ENCODE peak calls at places on chromosome 13, in ten cellular contexts. One of them, this sample, is unnamed.
A peak's percentile ranks its signal among the peaks of the same experiment; 100 is the strongest.

GRCh38 chr13:113231306-113232207 is 22.1 kb downstream of the CUL4A start:
- DNase-seq in NCI-H1436: no peak
- DNase-seq in H7: no peak
- DNase-seq in CD8-positive, alpha-beta T cell: no peak
- DNase-seq in activated CD4-positive, alpha-beta T cell treated with anti-CD3 and anti-CD28 coated beads, Interleukin-2, amount 10 ng/mL, durations not matched to agents 7 days and 5 days: no peak
- DNase-seq in T-cell: no peak
- DNase-seq in nucleus accumbens: no peak
- DNase-seq in fibroblast of mammary gland: no peak
- DNase-seq in nephron progenitor cell: no peak
- DNase-seq in AG09319: no peak
- DNase-seq in this sample: no peak

GRCh38 chr13:98523455-98524102 is 53.3 kb downstream of the STK24 start:
- DNase-seq in NCI-H1436: no peak
- DNase-seq in H7: no peak
- DNase-seq in CD8-positive, alpha-beta T cell: no peak
- DNase-seq in activated CD4-positive, alpha-beta T cell treated with anti-CD3 and anti-CD28 coated beads, Interleukin-2, amount 10 ng/mL, durations not matched to agents 7 days and 5 days: no peak
- DNase-seq in T-cell: no peak
- DNase-seq in nucleus accumbens: no peak
- DNase-seq in fibroblast of mammary gland: no peak
- DNase-seq in nephron progenitor cell: no peak
- DNase-seq in AG09319: no peak
- DNase-seq in this sample: no peak

GRCh38 chr13:89925107-89925506 is 1422.4 kb upstream of the MIR17HG start:
- DNase-seq in NCI-H1436: peak; percentile 2
- DNase-seq in H7: peak; percentile 18
- DNase-seq in CD8-positive, alpha-beta T cell: no peak
- DNase-seq in activated CD4-positive, alpha-beta T cell treated with anti-CD3 and anti-CD28 coated beads, Interleukin-2, amount 10 ng/mL, durations not matched to agents 7 days and 5 days: no peak
- DNase-seq in T-cell: no peak
- DNase-seq in nucleus accumbens: no peak
- DNase-seq in fibroblast of mammary gland: peak; percentile 37
- DNase-seq in nephron progenitor cell: peak; percentile 16
- DNase-seq in AG09319: no peak
- DNase-seq in this sample: no peak

GRCh38 chr13:25973576-25973975 is 78.2 kb downstream of the SHISA2 start:
- DNase-seq in NCI-H1436: no peak
- DNase-seq in H7: no peak
- DNase-seq in CD8-positive, alpha-beta T cell: no peak
- DNase-seq in activated CD4-positive, alpha-beta T cell treated with anti-CD3 and anti-CD28 coated beads, Interleukin-2, amount 10 ng/mL, durations not matched to agents 7 days and 5 days: no peak
- DNase-seq in T-cell: peak; percentile 24
- DNase-seq in nucleus accumbens: no peak
- DNase-seq in fibroblast of mammary gland: no peak
- DNase-seq in nephron progenitor cell: no peak
- DNase-seq in AG09319: no peak
- DNase-seq in this sample: no peak

GRCh38 chr13:75639426-75639825 is 3.3 kb downstream of the LMO7 start:
- DNase-seq in NCI-H1436: no peak
- DNase-seq in H7: no peak
- DNase-seq in CD8-positive, alpha-beta T cell: no peak
- DNase-seq in activated CD4-positive, alpha-beta T cell treated with anti-CD3 and anti-CD28 coated beads, Interleukin-2, amount 10 ng/mL, durations not matched to agents 7 days and 5 days: no peak
- DNase-seq in T-cell: no peak
- DNase-seq in nucleus accumbens: no peak
- DNase-seq in fibroblast of mammary gland: no peak
- DNase-seq in nephron progenitor cell: no peak
- DNase-seq in AG09319: no peak
- DNase-seq in this sample: no peak

GRCh38 chr13:34675626-34676025 is 266.4 kb upstream of the NBEA start:
- DNase-seq in NCI-H1436: no peak
- DNase-seq in H7: no peak
- DNase-seq in CD8-positive, alpha-beta T cell: no peak
- DNase-seq in activated CD4-positive, alpha-beta T cell treated with anti-CD3 and anti-CD28 coated beads, Interleukin-2, amount 10 ng/mL, durations not matched to agents 7 days and 5 days: no peak
- DNase-seq in T-cell: no peak
- DNase-seq in nucleus accumbens: no peak
- DNase-seq in fibroblast of mammary gland: no peak
- DNase-seq in nephron progenitor cell: no peak
- DNase-seq in AG09319: no peak
- DNase-seq in this sample: no peak

GRCh38 chr13:90872491-90873025 is 474.9 kb upstream of the MIR17HG start:
- DNase-seq in NCI-H1436: no peak
- DNase-seq in H7: no peak
- DNase-seq in CD8-positive, alpha-beta T cell: no peak
- DNase-seq in activated CD4-positive, alpha-beta T cell treated with anti-CD3 and anti-CD28 coated beads, Interleukin-2, amount 10 ng/mL, durations not matched to agents 7 days and 5 days: no peak
- DNase-seq in T-cell: no peak
- DNase-seq in nucleus accumbens: no peak
- DNase-seq in fibroblast of mammary gland: no peak
- DNase-seq in nephron progenitor cell: no peak
- DNase-seq in AG09319: no peak
- DNase-seq in this sample: no peak

GRCh38 chr13:23867027-23867491 is 22.1 kb downstream of the MIPEP start:
- DNase-seq in NCI-H1436: no peak
- DNase-seq in H7: no peak
- DNase-seq in CD8-positive, alpha-beta T cell: no peak
- DNase-seq in activated CD4-positive, alpha-beta T cell treated with anti-CD3 and anti-CD28 coated beads, Interleukin-2, amount 10 ng/mL, durations not matched to agents 7 days and 5 days: no peak
- DNase-seq in T-cell: no peak
- DNase-seq in nucleus accumbens: no peak
- DNase-seq in fibroblast of mammary gland: peak; percentile 69
- DNase-seq in nephron progenitor cell: no peak
- DNase-seq in AG09319: no peak
- DNase-seq in this sample: no peak

GRCh38 chr13:97248243-97248642 is 26.1 kb downstream of the MBNL2 start:
- DNase-seq in NCI-H1436: no peak
- DNase-seq in H7: no peak
- DNase-seq in CD8-positive, alpha-beta T cell: no peak
- DNase-seq in activated CD4-positive, alpha-beta T cell treated with anti-CD3 and anti-CD28 coated beads, Interleukin-2, amount 10 ng/mL, durations not matched to agents 7 days and 5 days: no peak
- DNase-seq in T-cell: no peak
- DNase-seq in nucleus accumbens: no peak
- DNase-seq in fibroblast of mammary gland: no peak
- DNase-seq in nephron progenitor cell: no peak
- DNase-seq in AG09319: no peak
- DNase-seq in this sample: no peak

GRCh38 chr13:41455725-41456419 is 1.5 kb upstream of the RGCC start:
- DNase-seq in NCI-H1436: no peak
- DNase-seq in H7: peak; percentile 20
- DNase-seq in CD8-positive, alpha-beta T cell: no peak
- DNase-seq in activated CD4-positive, alpha-beta T cell treated with anti-CD3 and anti-CD28 coated beads, Interleukin-2, amount 10 ng/mL, durations not matched to agents 7 days and 5 days: no peak
- DNase-seq in T-cell: no peak
- DNase-seq in nucleus accumbens: no peak
- DNase-seq in fibroblast of mammary gland: no peak
- DNase-seq in nephron progenitor cell: no peak
- DNase-seq in AG09319: no peak
- DNase-seq in this sample: no peak

GRCh38 chr13:110062077-110062776 is 244.7 kb downstream of the COL4A1 start:
- DNase-seq in NCI-H1436: no peak
- DNase-seq in H7: no peak
- DNase-seq in CD8-positive, alpha-beta T cell: no peak
- DNase-seq in activated CD4-positive, alpha-beta T cell treated with anti-CD3 and anti-CD28 coated beads, Interleukin-2, amount 10 ng/mL, durations not matched to agents 7 days and 5 days: no peak
- DNase-seq in T-cell: no peak
- DNase-seq in nucleus accumbens: no peak
- DNase-seq in fibroblast of mammary gland: no peak
- DNase-seq in nephron progenitor cell: no peak
- DNase-seq in AG09319: no peak
- DNase-seq in this sample: no peak

GRCh38 chr13:90882551-90882950 is 464.9 kb upstream of the MIR17HG start:
- DNase-seq in NCI-H1436: no peak
- DNase-seq in H7: no peak
- DNase-seq in CD8-positive, alpha-beta T cell: no peak
- DNase-seq in activated CD4-positive, alpha-beta T cell treated with anti-CD3 and anti-CD28 coated beads, Interleukin-2, amount 10 ng/mL, durations not matched to agents 7 days and 5 days: no peak
- DNase-seq in T-cell: no peak
- DNase-seq in nucleus accumbens: no peak
- DNase-seq in fibroblast of mammary gland: no peak
- DNase-seq in nephron progenitor cell: no peak
- DNase-seq in AG09319: no peak
- DNase-seq in this sample: no peak

GRCh38 chr13:92158335-92158734 is 759.9 kb downstream of the GPC5 start:
- DNase-seq in NCI-H1436: no peak
- DNase-seq in H7: no peak
- DNase-seq in CD8-positive, alpha-beta T cell: no peak
- DNase-seq in activated CD4-positive, alpha-beta T cell treated with anti-CD3 and anti-CD28 coated beads, Interleukin-2, amount 10 ng/mL, durations not matched to agents 7 days and 5 days: no peak
- DNase-seq in T-cell: no peak
- DNase-seq in nucleus accumbens: no peak
- DNase-seq in fibroblast of mammary gland: peak; percentile 65
- DNase-seq in nephron progenitor cell: no peak
- DNase-seq in AG09319: no peak
- DNase-seq in this sample: no peak

GRCh38 chr13:60134376-60134775 is 29.4 kb downstream of the DIAPH3 start:
- DNase-seq in NCI-H1436: no peak
- DNase-seq in H7: peak; percentile 47
- DNase-seq in CD8-positive, alpha-beta T cell: no peak
- DNase-seq in activated CD4-positive, alpha-beta T cell treated with anti-CD3 and anti-CD28 coated beads, Interleukin-2, amount 10 ng/mL, durations not matched to agents 7 days and 5 days: no peak
- DNase-seq in T-cell: no peak
- DNase-seq in nucleus accumbens: no peak
- DNase-seq in fibroblast of mammary gland: peak; percentile 21
- DNase-seq in nephron progenitor cell: no peak
- DNase-seq in AG09319: no peak
- DNase-seq in this sample: no peak

GRCh38 chr13:109448629-109449028 is 337.8 kb downstream of the IRS2 start:
- DNase-seq in NCI-H1436: no peak
- DNase-seq in H7: no peak
- DNase-seq in CD8-positive, alpha-beta T cell: no peak
- DNase-seq in activated CD4-positive, alpha-beta T cell treated with anti-CD3 and anti-CD28 coated beads, Interleukin-2, amount 10 ng/mL, durations not matched to agents 7 days and 5 days: no peak
- DNase-seq in T-cell: no peak
- DNase-seq in nucleus accumbens: no peak
- DNase-seq in fibroblast of mammary gland: no peak
- DNase-seq in nephron progenitor cell: no peak
- DNase-seq in AG09319: no peak
- DNase-seq in this sample: no peak

GRCh38 chr13:98900442-98900841 is 77.4 kb downstream of the DOCK9 start:
- DNase-seq in NCI-H1436: no peak
- DNase-seq in H7: no peak
- DNase-seq in CD8-positive, alpha-beta T cell: no peak
- DNase-seq in activated CD4-positive, alpha-beta T cell treated with anti-CD3 and anti-CD28 coated beads, Interleukin-2, amount 10 ng/mL, durations not matched to agents 7 days and 5 days: no peak
- DNase-seq in T-cell: no peak
- DNase-seq in nucleus accumbens: no peak
- DNase-seq in fibroblast of mammary gland: peak; percentile 69
- DNase-seq in nephron progenitor cell: no peak
- DNase-seq in AG09319: no peak
- DNase-seq in this sample: no peak

GRCh38 chr13:73090116-73090811 is 31.5 kb downstream of the KLF5 start:
- DNase-seq in NCI-H1436: peak; percentile 39
- DNase-seq in H7: peak; percentile 30
- DNase-seq in CD8-positive, alpha-beta T cell: no peak
- DNase-seq in activated CD4-positive, alpha-beta T cell treated with anti-CD3 and anti-CD28 coated beads, Interleukin-2, amount 10 ng/mL, durations not matched to agents 7 days and 5 days: peak; percentile 19
- DNase-seq in T-cell: no peak
- DNase-seq in nucleus accumbens: no peak
- DNase-seq in fibroblast of mammary gland: peak; percentile 80
- DNase-seq in nephron progenitor cell: no peak
- DNase-seq in AG09319: peak; percentile 5
- DNase-seq in this sample: no peak

GRCh38 chr13:96984061-96984508 is 10.2 kb downstream of the OXGR1 start:
- DNase-seq in NCI-H1436: peak; percentile 1
- DNase-seq in H7: peak; percentile 56
- DNase-seq in CD8-positive, alpha-beta T cell: no peak
- DNase-seq in activated CD4-positive, alpha-beta T cell treated with anti-CD3 and anti-CD28 coated beads, Interleukin-2, amount 10 ng/mL, durations not matched to agents 7 days and 5 days: no peak
- DNase-seq in T-cell: no peak
- DNase-seq in nucleus accumbens: no peak
- DNase-seq in fibroblast of mammary gland: peak; percentile 12
- DNase-seq in nephron progenitor cell: peak; percentile 7
- DNase-seq in AG09319: no peak
- DNase-seq in this sample: peak; percentile 67

GRCh38 chr13:94673841-94674240 is 38.5 kb downstream of the SOX21 start:
- DNase-seq in NCI-H1436: no peak
- DNase-seq in H7: peak; percentile 32
- DNase-seq in CD8-positive, alpha-beta T cell: no peak
- DNase-seq in activated CD4-positive, alpha-beta T cell treated with anti-CD3 and anti-CD28 coated beads, Interleukin-2, amount 10 ng/mL, durations not matched to agents 7 days and 5 days: no peak
- DNase-seq in T-cell: no peak
- DNase-seq in nucleus accumbens: no peak
- DNase-seq in fibroblast of mammary gland: no peak
- DNase-seq in nephron progenitor cell: no peak
- DNase-seq in AG09319: no peak
- DNase-seq in this sample: no peak

GRCh38 chr13:50122465-50122864 is 107.2 kb downstream of the KCNRG start:
- DNase-seq in NCI-H1436: no peak
- DNase-seq in H7: peak; percentile 33
- DNase-seq in CD8-positive, alpha-beta T cell: no peak
- DNase-seq in activated CD4-positive, alpha-beta T cell treated with anti-CD3 and anti-CD28 coated beads, Interleukin-2, amount 10 ng/mL, durations not matched to agents 7 days and 5 days: no peak
- DNase-seq in T-cell: no peak
- DNase-seq in nucleus accumbens: no peak
- DNase-seq in fibroblast of mammary gland: no peak
- DNase-seq in nephron progenitor cell: no peak
- DNase-seq in AG09319: no peak
- DNase-seq in this sample: no peak

GRCh38 chr13:34853161-34853560 is 88.9 kb upstream of the NBEA start:
- DNase-seq in NCI-H1436: no peak
- DNase-seq in H7: no peak
- DNase-seq in CD8-positive, alpha-beta T cell: no peak
- DNase-seq in activated CD4-positive, alpha-beta T cell treated with anti-CD3 and anti-CD28 coated beads, Interleukin-2, amount 10 ng/mL, durations not matched to agents 7 days and 5 days: no peak
- DNase-seq in T-cell: no peak
- DNase-seq in nucleus accumbens: no peak
- DNase-seq in fibroblast of mammary gland: no peak
- DNase-seq in nephron progenitor cell: no peak
- DNase-seq in AG09319: no peak
- DNase-seq in this sample: no peak

GRCh38 chr13:97224544-97225324 is 2.6 kb downstream of the MBNL2 start:
- DNase-seq in NCI-H1436: peak; percentile 29
- DNase-seq in H7: no peak
- DNase-seq in CD8-positive, alpha-beta T cell: no peak
- DNase-seq in activated CD4-positive, alpha-beta T cell treated with anti-CD3 and anti-CD28 coated beads, Interleukin-2, amount 10 ng/mL, durations not matched to agents 7 days and 5 days: peak; percentile 38
- DNase-seq in T-cell: peak; percentile 31
- DNase-seq in nucleus accumbens: no peak
- DNase-seq in fibroblast of mammary gland: peak; percentile 58
- DNase-seq in nephron progenitor cell: no peak
- DNase-seq in AG09319: no peak
- DNase-seq in this sample: no peak

GRCh38 chr13:51960766-51961165 is 50.5 kb downstream of the ATP7B start:
- DNase-seq in NCI-H1436: no peak
- DNase-seq in H7: no peak
- DNase-seq in CD8-positive, alpha-beta T cell: no peak
- DNase-seq in activated CD4-positive, alpha-beta T cell treated with anti-CD3 and anti-CD28 coated beads, Interleukin-2, amount 10 ng/mL, durations not matched to agents 7 days and 5 days: no peak
- DNase-seq in T-cell: no peak
- DNase-seq in nucleus accumbens: no peak
- DNase-seq in fibroblast of mammary gland: no peak
- DNase-seq in nephron progenitor cell: no peak
- DNase-seq in AG09319: no peak
- DNase-seq in this sample: no peak

GRCh38 chr13:110414283-110414682 is 107.2 kb downstream of the COL4A2 start:
- DNase-seq in NCI-H1436: no peak
- DNase-seq in H7: no peak
- DNase-seq in CD8-positive, alpha-beta T cell: no peak
- DNase-seq in activated CD4-positive, alpha-beta T cell treated with anti-CD3 and anti-CD28 coated beads, Interleukin-2, amount 10 ng/mL, durations not matched to agents 7 days and 5 days: no peak
- DNase-seq in T-cell: no peak
- DNase-seq in nucleus accumbens: no peak
- DNase-seq in fibroblast of mammary gland: no peak
- DNase-seq in nephron progenitor cell: no peak
- DNase-seq in AG09319: no peak
- DNase-seq in this sample: no peak

GRCh38 chr13:109785141-109785891 is 1.1 kb downstream of the IRS2 start:
- DNase-seq in NCI-H1436: peak; percentile 10
- DNase-seq in H7: peak; percentile 61
- DNase-seq in CD8-positive, alpha-beta T cell: peak; percentile 41
- DNase-seq in activated CD4-positive, alpha-beta T cell treated with anti-CD3 and anti-CD28 coated beads, Interleukin-2, amount 10 ng/mL, durations not matched to agents 7 days and 5 days: peak; percentile 40
- DNase-seq in T-cell: peak; percentile 66
- DNase-seq in nucleus accumbens: peak; percentile 61
- DNase-seq in fibroblast of mammary gland: peak; percentile 54
- DNase-seq in nephron progenitor cell: peak; percentile 61
- DNase-seq in AG09319: no peak
- DNase-seq in this sample: peak; percentile 79

GRCh38 chr13:43300817-43301216 is 277.4 kb downstream of the DNAJC15 start:
- DNase-seq in NCI-H1436: no peak
- DNase-seq in H7: no peak
- DNase-seq in CD8-positive, alpha-beta T cell: no peak
- DNase-seq in activated CD4-positive, alpha-beta T cell treated with anti-CD3 and anti-CD28 coated beads, Interleukin-2, amount 10 ng/mL, durations not matched to agents 7 days and 5 days: no peak
- DNase-seq in T-cell: no peak
- DNase-seq in nucleus accumbens: no peak
- DNase-seq in fibroblast of mammary gland: peak; percentile 77
- DNase-seq in nephron progenitor cell: no peak
- DNase-seq in AG09319: peak; percentile 72
- DNase-seq in this sample: no peak

GRCh38 chr13:92989301-92989700 is 237.3 kb upstream of the GPC6 start:
- DNase-seq in NCI-H1436: no peak
- DNase-seq in H7: no peak
- DNase-seq in CD8-positive, alpha-beta T cell: no peak
- DNase-seq in activated CD4-positive, alpha-beta T cell treated with anti-CD3 and anti-CD28 coated beads, Interleukin-2, amount 10 ng/mL, durations not matched to agents 7 days and 5 days: no peak
- DNase-seq in T-cell: no peak
- DNase-seq in nucleus accumbens: no peak
- DNase-seq in fibroblast of mammary gland: no peak
- DNase-seq in nephron progenitor cell: no peak
- DNase-seq in AG09319: no peak
- DNase-seq in this sample: no peak

GRCh38 chr13:63288576-63288975 is 1872.9 kb upstream of the PCDH20 start:
- DNase-seq in NCI-H1436: no peak
- DNase-seq in H7: no peak
- DNase-seq in CD8-positive, alpha-beta T cell: no peak
- DNase-seq in activated CD4-positive, alpha-beta T cell treated with anti-CD3 and anti-CD28 coated beads, Interleukin-2, amount 10 ng/mL, durations not matched to agents 7 days and 5 days: no peak
- DNase-seq in T-cell: no peak
- DNase-seq in nucleus accumbens: no peak
- DNase-seq in fibroblast of mammary gland: no peak
- DNase-seq in nephron progenitor cell: no peak
- DNase-seq in AG09319: no peak
- DNase-seq in this sample: no peak

This sample was measured in lower lobe of right lung.